ENCODE peak calls at places on chromosome 2, in ten cellular contexts. R is T-helper 2 cell; G is DMS 273 treated with DMSO at 0.1 percent for 48 hours; Q is NCI-H2081; C is HEK293T; E is stimulated activated CD8-positive, alpha-beta memory T cell treated with anti-CD3 and anti-CD28 coated beads, Interleukin-12 subunit alpha, Interleukin-12 subunit beta, amount 100 ng/mL, for 1 hour; V is BJ; K is ascending aorta; M is left cardiac atrium; Y is heart left ventricle. P is an unnamed sample.

GRCh38 chr2:95077521-95077807 is 44.1 kb downstream of the MRPS5 start:
- DNase-seq in R (no peak), G (peak; percentile 11), Q (no peak), C (no peak), E (no peak), V (no peak), K (no peak), M (no peak), Y (no peak), P (no peak)

GRCh38 chr2:9638532-9638931 is 7.7 kb upstream of the YWHAQ start:
- DNase-seq in R (no peak), G (no peak), Q (peak; percentile 21), C (no peak), E (no peak), V (peak; percentile 78), K (no peak), M (peak; percentile 84), Y (peak; percentile 88), P (no peak)

GRCh38 chr2:128405467-128405900 is 86.8 kb upstream of the HS6ST1 start:
- DNase-seq in R (no peak), G (no peak), Q (no peak), C (no peak), E (no peak), V (no peak), K (peak; percentile 30), M (no peak), Y (no peak), P (no peak)

GRCh38 chr2:186379052-186379451 is 107.0 kb upstream of the ZC3H15 start:
- DNase-seq in R (no peak), G (no peak), Q (no peak), C (no peak), E (no peak), V (no peak), K (no peak), M (no peak), Y (no peak), P (no peak)

GRCh38 chr2:196322963-196323810 is 151.8 kb upstream of the STK17B start:
- DNase-seq in R (no peak), G (no peak), Q (no peak), C (no peak), E (no peak), V (peak; percentile 57), K (no peak), M (no peak), Y (no peak), P (no peak)

GRCh38 chr2:159946326-159946992 is 116.0 kb downstream of the PLA2R1 start:
- DNase-seq in R (no peak), G (no peak), Q (peak; percentile 73), C (no peak), E (no peak), V (peak; percentile 73), K (no peak), M (no peak), Y (no peak), P (no peak)

GRCh38 chr2:179235463-179236108 is 29.0 kb downstream of the SESTD1 start:
- DNase-seq in R (no peak), G (no peak), Q (no peak), C (no peak), E (no peak), V (peak; percentile 9), K (no peak), M (no peak), Y (no peak), P (no peak)

GRCh38 chr2:72946466-72946865 is 29.1 kb downstream of the EMX1 start:
- DNase-seq in R (no peak), G (no peak), Q (no peak), C (no peak), E (no peak), V (no peak), K (no peak), M (no peak), Y (no peak), P (no peak)

GRCh38 chr2:24456610-24457556 is 34.2 kb upstream of the NCOA1 start:
- DNase-seq in R (no peak), G (no peak), Q (no peak), C (no peak), E (no peak), V (no peak), K (peak; percentile 81), M (peak; percentile 84), Y (peak; percentile 79), P (no peak)

GRCh38 chr2:102055346-102055975 is 63.7 kb downstream of the IL1R2 start:
- DNase-seq in R (no peak), G (no peak), Q (no peak), C (no peak), E (no peak), V (no peak), K (no peak), M (no peak), Y (no peak), P (no peak)

GRCh38 chr2:218985021-218985324 is at the start of gene FEV:
- DNase-seq in R (no peak), G (no peak), Q (no peak), C (no peak), E (no peak), V (no peak), K (no peak), M (no peak), Y (no peak), P (peak; percentile 24)

GRCh38 chr2:134738150-134738865 is 19.5 kb upstream of the TMEM163 start:
- DNase-seq in R (no peak), G (no peak), Q (no peak), C (no peak), E (no peak), V (no peak), K (no peak), M (no peak), Y (no peak), P (no peak)

GRCh38 chr2:66477125-66477842 is 42.4 kb downstream of the MEIS1 start:
- DNase-seq in R (no peak), G (no peak), Q (no peak), C (no peak), E (no peak), V (no peak), K (no peak), M (no peak), Y (no peak), P (no peak)

GRCh38 chr2:122319551-122320132 is 564.2 kb downstream of the TSN start:
- DNase-seq in R (no peak), G (no peak), Q (no peak), C (no peak), E (no peak), V (no peak), K (no peak), M (no peak), Y (no peak), P (no peak)

GRCh38 chr2:182503886-182504285 is 77.0 kb upstream of the PDE1A start:
- DNase-seq in R (no peak), G (no peak), Q (no peak), C (no peak), E (no peak), V (no peak), K (no peak), M (no peak), Y (no peak), P (no peak)

GRCh38 chr2:111226797-111227700 is 106.3 kb downstream of the BCL2L11 start:
- DNase-seq in R (no peak), G (no peak), Q (no peak), C (no peak), E (no peak), V (peak; percentile 52), K (no peak), M (no peak), Y (no peak), P (no peak)

GRCh38 chr2:41400057-41400665 is 647.7 kb upstream of the PKDCC start:
- DNase-seq in R (no peak), G (no peak), Q (peak; percentile 26), C (peak; percentile 25), E (no peak), V (no peak), K (no peak), M (no peak), Y (no peak), P (peak; percentile 21)

GRCh38 chr2:25257032-25257455 is 84.7 kb downstream of the DNMT3A start:
- DNase-seq in R (no peak), G (peak; percentile 46), Q (peak; percentile 51), C (no peak), E (no peak), V (peak; percentile 24), K (no peak), M (no peak), Y (peak; percentile 62), P (no peak)

GRCh38 chr2:144523606-144524131 is 3.8 kb upstream of the ZEB2 start:
- DNase-seq in R (no peak), G (no peak), Q (peak; percentile 32), C (no peak), E (no peak), V (no peak), K (no peak), M (no peak), Y (no peak), P (no peak)

GRCh38 chr2:73156539-73157124 is 43.9 kb upstream of the RAB11FIP5 start:
- DNase-seq in R (no peak), G (peak; percentile 29), Q (no peak), C (peak; percentile 76), E (no peak), V (no peak), K (peak; percentile 79), M (peak; percentile 79), Y (peak; percentile 71), P (no peak)

GRCh38 chr2:241252778-241253475 is 62.5 kb downstream of the HDLBP start:
- DNase-seq in R (no peak), G (no peak), Q (no peak), C (no peak), E (no peak), V (no peak), K (peak; percentile 53), M (no peak), Y (no peak), P (no peak)

GRCh38 chr2:157420771-157421323 is 23.0 kb downstream of the CYTIP start:
- DNase-seq in R (no peak), G (no peak), Q (no peak), C (no peak), E (no peak), V (no peak), K (no peak), M (no peak), Y (no peak), P (no peak)

GRCh38 chr2:201955702-201956141 is 77.9 kb upstream of the FZD7 start:
- DNase-seq in R (no peak), G (no peak), Q (no peak), C (no peak), E (no peak), V (no peak), K (no peak), M (peak; percentile 30), Y (no peak), P (no peak)

GRCh38 chr2:180144311-180144813 is 137.3 kb upstream of the CWC22 start:
- DNase-seq in R (no peak), G (no peak), Q (no peak), C (no peak), E (no peak), V (no peak), K (no peak), M (no peak), Y (no peak), P (no peak)

GRCh38 chr2:121791801-121792221 is 36.4 kb downstream of the TSN start:
- DNase-seq in R (no peak), G (no peak), Q (peak; percentile 47), C (no peak), E (no peak), V (no peak), K (no peak), M (no peak), Y (no peak), P (no peak)

GRCh38 chr2:47023332-47023731 is 107.7 kb upstream of the MCFD2 start:
- DNase-seq in R (no peak), G (no peak), Q (no peak), C (no peak), E (no peak), V (no peak), K (no peak), M (no peak), Y (no peak), P (no peak)

GRCh38 chr2:134912406-134912805 is 6.2 kb upstream of the CCNT2 start:
- DNase-seq in R (no peak), G (no peak), Q (no peak), C (no peak), E (no peak), V (no peak), K (no peak), M (no peak), Y (no peak), P (no peak)

GRCh38 chr2:68766378-68766845 is 31.8 kb downstream of the ARHGAP25 start:
- DNase-seq in R (no peak), G (no peak), Q (no peak), C (no peak), E (peak; percentile 41), V (no peak), K (no peak), M (peak; percentile 57), Y (peak; percentile 47), P (no peak)

P was measured in NCI-H2171.